ENCODE peak calls at places on chromosomes 11 and 22, in seven cellular contexts. A is HAP-1, J is transverse colon, N is T-cell, L is GDM1, T is GM13977, G is esophagus squamous epithelium. R is an unnamed sample.

GRCh38 chr22:36327922-36328551 is 59.7 kb downstream of the MYH9 start:
- DNase-seq in L (no peak), T (no peak), A (no peak), G (no peak), N (no peak), J (no peak), R (no peak)

GRCh38 chr11:112292785-112293407 is 32.2 kb upstream of the PLET1 start:
- DNase-seq in A (peak; percentile 4), T (no peak), L (no peak), J (no peak), G (no peak), N (no peak), R (no peak)

GRCh38 chr11:43547900-43548381 is 132.6 kb upstream of the HSD17B12 start:
- DNase-seq in N (no peak), A (no peak), T (no peak), G (no peak), L (no peak), J (no peak), R (no peak)

GRCh38 chr11:134544095-134544815 is 132.2 kb upstream of the B3GAT1 start:
- DNase-seq in L (no peak), T (no peak), G (no peak), A (no peak), J (no peak), N (no peak), R (no peak)

GRCh38 chr11:100851129-100851528 is 164.0 kb downstream of the ARHGAP42 start:
- DNase-seq in J (no peak), N (no peak), T (no peak), G (no peak), A (no peak), L (no peak), R (no peak)

GRCh38 chr11:125305346-125305745 is 140.8 kb downstream of the PKNOX2 start:
- DNase-seq in G (no peak), A (no peak), L (no peak), J (no peak), N (no peak), T (no peak), R (no peak)

GRCh38 chr22:37456351-37456750 is 29.1 kb upstream of the ELFN2 start:
- DNase-seq in N (no peak), A (no peak), T (no peak), L (no peak), G (no peak), J (no peak), R (no peak)

GRCh38 chr11:70456921-70457532 is 58.7 kb downstream of the CTTN start:
- DNase-seq in N (no peak), G (no peak), J (no peak), L (peak; percentile 36), T (no peak), A (no peak), R (no peak)

GRCh38 chr22:17896552-17896951 is 122.3 kb upstream of the BID start:
- DNase-seq in A (no peak), L (no peak), J (no peak), G (no peak), N (no peak), T (no peak), R (no peak)

GRCh38 chr11:104129138-104129537 is 34.8 kb downstream of the PDGFD start:
- DNase-seq in N (no peak), A (no peak), G (no peak), J (no peak), L (no peak), T (no peak), R (no peak)

GRCh38 chr22:22703715-22704114 is 59.3 kb downstream of the GGTLC2 start:
- DNase-seq in J (no peak), N (no peak), A (no peak), T (no peak), G (no peak), L (no peak), R (no peak)

GRCh38 chr22:31474743-31475142 is 14.9 kb downstream of the EIF4ENIF1 start:
- DNase-seq in G (no peak), J (no peak), N (no peak), T (no peak), L (no peak), A (no peak), R (no peak)

GRCh38 chr11:120184946-120185677 is 25.7 kb upstream of the OAF start:
- DNase-seq in J (peak; percentile 82), L (no peak), A (no peak), G (no peak), N (no peak), T (no peak), R (no peak)

GRCh38 chr11:65354265-65355012 is at the start of gene TIGD3:
- DNase-seq in N (peak; percentile 95), L (peak; percentile 91), G (peak; percentile 76), T (peak; percentile 99), J (peak; percentile 99), A (peak; percentile 93), R (peak; percentile 98)

GRCh38 chr22:24585927-24586546 is 6.8 kb downstream of the LRRC75B start:
- DNase-seq in A (no peak), L (no peak), J (no peak), T (no peak), G (no peak), N (no peak), R (no peak)

GRCh38 chr11:2896047-2896446 is 10.5 kb upstream of the CDKN1C start:
- DNase-seq in L (no peak), N (no peak), G (no peak), T (no peak), J (no peak), A (no peak), R (no peak)

GRCh38 chr11:44226945-44227344 is 83.0 kb downstream of the ALX4 start:
- DNase-seq in T (no peak), G (no peak), N (no peak), L (no peak), J (no peak), A (no peak), R (no peak)

GRCh38 chr11:113304916-113305315 is 9.5 kb upstream of the TTC12 start:
- DNase-seq in N (no peak), G (no peak), L (no peak), T (no peak), A (no peak), J (no peak), R (no peak)

GRCh38 chr11:70076461-70076931 is 1.6 kb upstream of the ANO1 start:
- DNase-seq in L (no peak), T (no peak), J (no peak), N (no peak), A (no peak), G (no peak), R (no peak)

GRCh38 chr11:66353762-66354161 is 6.3 kb upstream of the B4GAT1 start:
- DNase-seq in T (no peak), G (no peak), N (no peak), A (no peak), L (no peak), J (no peak), R (no peak)

GRCh38 chr22:29733362-29734322 is 13.8 kb downstream of the CABP7 start:
- DNase-seq in L (no peak), N (no peak), T (peak; percentile 70), A (no peak), J (peak; percentile 33), G (no peak), R (no peak)

R was measured in OCI-LY7.